ENCODE peak calls at places on chromosomes 12 and 14, in ten cellular contexts. D is GM23248; P is CD4-positive, alpha-beta T cell; C is SJCRH30; J is CD8-positive, alpha-beta memory T cell; R is body of pancreas; O is thoracic aorta; F is neural progenitor cell; G is neuronal stem cell; T is astrocyte. U is an unnamed sample.

GRCh38 chr14:95835331-95835730 is 41.3 kb upstream of the TUNAR start:
- DNase-seq in F (no peak), J (no peak), T (peak), P (no peak), C (no peak), D (no peak), G (no peak), O (no peak), R (no peak), U (no peak)

GRCh38 chr14:94673781-94674231 is 61.6 kb downstream of the SERPINA3 start:
- DNase-seq in J (no peak), O (no peak), G (no peak), D (no peak), T (peak), R (no peak), P (no peak), C (no peak), F (no peak), U (no peak)

GRCh38 chr14:76977793-76978730 is 50.4 kb downstream of the IRF2BPL start:
- DNase-seq in J (peak), R (no peak), P (peak), C (no peak), D (peak), T (peak), O (no peak), G (no peak), F (no peak), U (no peak)

GRCh38 chr14:74571901-74572828 is 39.9 kb downstream of the LTBP2 start:
- DNase-seq in R (no peak), J (no peak), C (peak), T (peak), G (no peak), O (no peak), D (peak), F (no peak), P (no peak), U (no peak)

GRCh38 chr12:5554711-5555110 is 122.8 kb downstream of the NTF3 start:
- DNase-seq in G (no peak), F (no peak), J (no peak), D (peak), O (no peak), P (no peak), C (no peak), T (peak), R (no peak), U (no peak)

GRCh38 chr12:94754653-94755052 is 104.3 kb upstream of the TMCC3 start:
- DNase-seq in J (no peak), D (peak), O (no peak), R (no peak), P (no peak), G (no peak), T (no peak), C (no peak), F (no peak), U (no peak)

GRCh38 chr14:100486025-100486828 is 101.0 kb downstream of the BEGAIN start:
- DNase-seq in P (peak), G (peak), R (peak), O (peak), J (peak), C (peak), F (peak), T (peak), D (peak), U (no peak)

GRCh38 chr12:46207644-46208043 is 61.2 kb downstream of the SLC38A1 start:
- DNase-seq in D (no peak), O (no peak), C (no peak), R (no peak), P (no peak), F (no peak), T (no peak), J (no peak), G (no peak), U (no peak)

GRCh38 chr12:130013771-130014484 is 110.1 kb upstream of the TMEM132D start:
- DNase-seq in C (peak), J (no peak), O (no peak), P (no peak), F (peak), R (peak), D (peak), T (no peak), G (peak), U (peak)

GRCh38 chr12:92224685-92225331 is 79.2 kb upstream of the BTG1 start:
- DNase-seq in P (no peak), C (no peak), D (peak), T (peak), J (no peak), R (no peak), O (no peak), F (no peak), G (no peak), U (no peak)

GRCh38 chr14:31405599-31406251 is 14.6 kb downstream of the HEATR5A start:
- DNase-seq in R (no peak), P (no peak), J (no peak), D (no peak), F (no peak), O (no peak), C (no peak), T (no peak), G (no peak), U (no peak)

GRCh38 chr12:96501139-96501741 is 11.9 kb downstream of the CFAP54 start:
- DNase-seq in O (no peak), G (no peak), T (peak), P (peak), R (no peak), D (peak), J (peak), F (no peak), C (peak), U (no peak)

GRCh38 chr14:53567236-53567785 is 389.3 kb downstream of the BMP4 start:
- DNase-seq in G (no peak), T (no peak), O (no peak), R (no peak), F (no peak), C (no peak), P (no peak), D (no peak), J (no peak), U (no peak)

GRCh38 chr14:88384653-88385205 is 728 bp upstream of the SPATA7 start:
- DNase-seq in T (no peak), C (peak), R (no peak), D (peak), F (peak), J (no peak), G (no peak), P (no peak), O (no peak), U (no peak)

GRCh38 chr14:102590667-102591099 is 1.8 kb upstream of the RCOR1 start:
- DNase-seq in T (peak), C (no peak), P (no peak), R (peak), O (no peak), G (no peak), D (peak), J (no peak), F (peak), U (no peak)

GRCh38 chr12:119486599-119487154 is 106.9 kb upstream of the TMEM233 start:
- DNase-seq in R (no peak), G (no peak), C (no peak), J (no peak), P (no peak), D (no peak), F (peak), T (no peak), O (no peak), U (no peak)

GRCh38 chr12:14211829-14212455 is 153.5 kb upstream of the ATF7IP start:
- DNase-seq in T (peak), C (no peak), D (no peak), J (no peak), G (peak), F (peak), R (no peak), P (no peak), O (no peak), U (no peak)

GRCh38 chr12:93139028-93139665 is 210.1 kb upstream of the EEA1 start:
- DNase-seq in P (no peak), R (no peak), O (no peak), G (no peak), F (no peak), C (no peak), T (no peak), J (no peak), D (no peak), U (no peak)

GRCh38 chr12:29148065-29148957 is 767 bp upstream of the FAR2 start:
- DNase-seq in T (no peak), C (peak), P (no peak), F (peak), J (no peak), O (no peak), D (peak), G (no peak), R (no peak), U (no peak)

GRCh38 chr12:71610036-71610795 is 53.4 kb downstream of the ZFC3H1 start:
- DNase-seq in R (no peak), C (no peak), P (no peak), D (no peak), G (no peak), T (no peak), J (no peak), O (no peak), F (no peak), U (no peak)

GRCh38 chr14:81301813-81302212 is 81.1 kb upstream of the GTF2A1 start:
- DNase-seq in F (no peak), P (no peak), C (no peak), D (no peak), O (no peak), J (no peak), G (no peak), R (no peak), T (no peak), U (no peak)

GRCh38 chr12:113158439-113159203 is 9.1 kb downstream of the CFAP73 start:
- DNase-seq in J (no peak), C (no peak), P (no peak), D (no peak), G (no peak), O (no peak), T (no peak), R (no peak), F (no peak), U (no peak)

GRCh38 chr14:78611031-78611430 is 440.9 kb downstream of the NRXN3 start:
- DNase-seq in F (no peak), C (no peak), D (no peak), T (no peak), O (no peak), J (no peak), R (no peak), G (no peak), P (no peak), U (no peak)

GRCh38 chr14:80605536-80605935 is 336.0 kb downstream of the CEP128 start:
- DNase-seq in P (no peak), R (no peak), O (no peak), C (no peak), D (no peak), J (no peak), T (peak), F (no peak), G (no peak), U (no peak)

GRCh38 chr12:27193854-27194544 is 50.1 kb upstream of the STK38L start:
- DNase-seq in O (peak), J (no peak), P (no peak), R (no peak), T (peak), G (no peak), C (peak), D (peak), F (no peak), U (no peak)

GRCh38 chr12:122894173-122895121 is 1.5 kb downstream of the VPS37B start:
- DNase-seq in P (no peak), J (peak), T (no peak), R (no peak), F (no peak), D (peak), C (peak), G (no peak), O (no peak), U (peak)

GRCh38 chr14:22848391-22849164 is 12.2 kb downstream of the MMP14 start:
- DNase-seq in T (peak), J (no peak), C (peak), D (peak), R (no peak), F (peak), P (no peak), G (no peak), O (peak), U (no peak)

GRCh38 chr12:46460682-46461215 is 88.2 kb upstream of the SLC38A2 start:
- DNase-seq in G (no peak), O (no peak), C (no peak), J (no peak), T (no peak), F (no peak), R (no peak), P (no peak), D (no peak), U (no peak)

GRCh38 chr12:132998742-132999141 is 12.6 kb downstream of the ZNF26 start:
- DNase-seq in J (no peak), T (no peak), R (no peak), C (no peak), O (no peak), P (no peak), D (no peak), G (no peak), F (no peak), U (no peak)

GRCh38 chr12:82627799-82628198 is 58.9 kb upstream of the TMTC2 start:
- DNase-seq in O (no peak), C (peak), D (peak), F (peak), T (peak), G (no peak), P (no peak), R (no peak), J (no peak), U (no peak)

GRCh38 chr12:34398366-34398705 is 376.0 kb downstream of the ALG10 start:
- DNase-seq in T (no peak), J (no peak), P (no peak), O (no peak), D (no peak), R (peak), C (no peak), F (no peak), G (no peak), U (no peak)

GRCh38 chr12:83985068-83985467 is 927.5 kb downstream of the SLC6A15 start:
- DNase-seq in P (no peak), J (no peak), C (no peak), G (no peak), R (no peak), F (no peak), D (no peak), O (no peak), T (no peak), U (no peak)

GRCh38 chr14:106039400-106039799 is 513.0 kb downstream of the TMEM121 start:
- DNase-seq in F (no peak), G (no peak), J (no peak), P (peak), T (no peak), D (no peak), C (peak), R (peak), O (no peak), U (no peak)

GRCh38 chr14:99415496-99416281 is 65.0 kb downstream of the SETD3 start:
- DNase-seq in C (peak), G (peak), T (peak), F (peak), R (peak), P (peak), D (peak), O (no peak), J (peak), U (no peak)

GRCh38 chr12:130958557-130959140 is 4.9 kb downstream of the ADGRD1 start:
- DNase-seq in G (no peak), R (no peak), F (peak), J (no peak), D (no peak), C (no peak), O (no peak), P (no peak), T (no peak), U (no peak)

GRCh38 chr12:122087431-122088180 is 9.1 kb downstream of the MLXIP start:
- DNase-seq in O (no peak), T (no peak), C (no peak), D (no peak), P (no peak), R (no peak), F (no peak), J (no peak), G (no peak), U (no peak)

GRCh38 chr12:19431407-19432308 is 7.6 kb upstream of the AEBP2 start:
- DNase-seq in F (no peak), P (no peak), R (no peak), J (no peak), D (peak), O (no peak), T (peak), G (no peak), C (peak), U (no peak)

GRCh38 chr12:47391566-47391965 is 311.8 kb upstream of the AMIGO2 start:
- DNase-seq in C (no peak), P (peak), J (peak), F (no peak), R (no peak), O (no peak), T (peak), D (no peak), G (no peak), U (no peak)

GRCh38 chr12:10940389-10940788 is 1.3 kb upstream of the TAS2R14 start:
- DNase-seq in J (no peak), P (no peak), G (no peak), F (no peak), T (peak), C (no peak), O (no peak), D (peak), R (no peak), U (no peak)

GRCh38 chr14:37563189-37563588 is 31.9 kb downstream of the FOXA1 start:
- DNase-seq in D (no peak), C (no peak), G (no peak), J (no peak), F (no peak), T (no peak), P (no peak), R (no peak), O (no peak), U (no peak)
- H3K27ac ChIP-seq in D (no peak), C (no peak), G (no peak), J (no peak), F (no peak), T (no peak), P (no peak), R (no peak), O (no peak), U (no peak)

GRCh38 chr14:55698051-55698450 is 118.0 kb downstream of the KTN1 start:
- DNase-seq in T (no peak), G (no peak), F (no peak), J (no peak), R (no peak), C (no peak), P (no peak), O (no peak), D (no peak), U (no peak)
- H3K27ac ChIP-seq in T (no peak), G (no peak), F (no peak), J (no peak), R (no peak), C (no peak), P (no peak), O (no peak), D (no peak), U (no peak)

DNA sequence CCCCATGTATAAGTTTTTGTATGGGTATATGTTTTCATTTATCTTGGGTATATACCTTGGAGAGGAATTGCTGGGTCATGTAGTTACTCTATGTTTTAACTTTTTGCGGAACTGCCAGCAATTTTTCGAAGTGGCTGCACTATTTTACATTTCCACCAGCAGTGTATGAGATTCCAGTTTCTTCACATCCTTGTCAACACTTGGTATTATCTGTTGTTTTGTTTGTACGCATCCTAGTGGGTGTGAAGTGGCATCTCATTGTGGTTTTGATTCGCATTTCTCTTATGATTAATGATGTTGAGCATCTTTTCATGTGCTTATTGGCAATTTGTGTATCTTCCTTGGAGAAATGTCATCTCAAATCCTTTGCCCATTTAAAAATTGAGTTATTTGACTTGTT is 6.9 kb downstream of the ANKRD13A start:
- DNase-seq in G (no peak), T (no peak), F (no peak), R (no peak), D (no peak), C (no peak), J (no peak), O (no peak), P (no peak), U (no peak)
- H3K27ac ChIP-seq in G (no peak), T (no peak), F (no peak), R (no peak), D (no peak), C (no peak), J (no peak), O (no peak), P (no peak), U (no peak)

DNA sequence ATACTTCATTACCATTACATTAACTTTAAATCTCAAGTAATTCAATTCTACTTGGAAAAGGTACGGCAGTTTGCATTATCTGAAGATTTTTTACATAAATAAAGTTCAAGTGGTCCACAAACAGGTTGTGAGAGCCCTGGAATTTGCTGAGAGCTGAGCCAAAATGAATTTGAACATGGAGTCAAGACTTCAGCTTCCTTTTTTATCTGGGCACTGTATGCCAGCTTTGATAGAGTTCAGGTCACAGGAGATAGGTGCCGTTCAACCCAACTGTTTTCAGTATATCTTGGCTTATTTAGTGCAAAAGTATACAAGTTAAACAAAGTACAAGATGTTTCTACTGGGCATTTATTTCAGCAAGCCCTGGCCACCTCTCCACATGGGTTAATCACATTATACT is 28.8 kb downstream of the HNRNPC start:
- DNase-seq in F (no peak), G (no peak), D (no peak), J (no peak), P (no peak), R (no peak), T (no peak), C (no peak), O (no peak), U (no peak)
- H3K27ac ChIP-seq in F (peak), G (no peak), D (no peak), J (no peak), P (no peak), R (no peak), T (no peak), C (no peak), O (no peak), U (no peak)

GRCh38 chr14:93132472-93133065 is 16.8 kb upstream of the ITPK1 start:
- DNase-seq in G (no peak), T (peak), O (no peak), F (peak), R (peak), J (peak), C (peak), P (no peak), D (peak), U (peak)

GRCh38 chr14:93126124-93126523 is 10.4 kb upstream of the ITPK1 start:
- DNase-seq in O (no peak), P (no peak), R (no peak), J (no peak), F (no peak), C (no peak), T (no peak), D (no peak), G (no peak), U (no peak)

GRCh38 chr14:93133476-93133875 is 17.8 kb upstream of the ITPK1 start:
- DNase-seq in C (no peak), G (no peak), F (no peak), D (peak), O (no peak), T (no peak), R (no peak), J (no peak), P (no peak), U (no peak)

DNA sequence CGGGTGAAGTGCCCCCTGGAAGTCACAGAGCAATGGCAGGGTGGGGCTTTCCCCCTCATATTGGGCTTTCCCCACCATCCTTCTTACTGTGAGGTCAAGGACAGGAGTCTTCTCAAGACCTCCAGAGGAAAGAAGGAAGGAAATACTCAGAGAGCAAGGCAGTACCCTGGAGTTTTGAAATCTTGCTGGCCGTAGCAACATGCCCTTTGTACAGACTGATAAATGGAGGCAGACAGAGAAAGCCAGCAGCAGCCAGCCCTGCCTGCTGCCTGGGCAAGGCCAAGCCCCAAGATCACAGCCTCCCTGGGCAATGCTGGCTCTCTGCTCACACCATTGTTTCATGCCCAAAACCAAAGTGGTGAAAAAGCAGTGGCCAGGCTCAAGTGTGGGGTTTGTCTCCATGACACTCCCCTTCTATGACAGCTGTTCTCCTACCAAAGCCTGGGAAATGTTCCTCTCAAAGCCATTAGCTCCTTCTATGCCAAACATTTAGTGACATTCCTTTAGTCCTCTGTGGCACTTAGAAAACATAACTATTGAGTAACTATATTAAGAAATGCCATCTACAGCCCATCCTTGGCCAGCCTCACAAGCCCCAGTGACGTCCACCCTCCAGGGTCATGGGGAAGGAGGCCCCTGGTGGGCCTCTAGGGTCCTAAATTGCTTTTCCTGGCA is 13.2 kb upstream of the ITPK1 start:
- DNase-seq in G (no peak), D (no peak), C (peak), F (no peak), R (no peak), P (no peak), T (no peak), O (no peak), J (no peak), U (no peak)
- H3K27ac ChIP-seq in G (no peak), D (no peak), C (no peak), F (no peak), R (no peak), P (no peak), T (no peak), O (no peak), J (no peak), U (no peak)

GRCh38 chr14:64195194-64195593 is 99.0 kb downstream of the ESR2 start:
- DNase-seq in P (no peak), C (no peak), D (no peak), G (no peak), F (no peak), T (no peak), R (no peak), O (no peak), J (no peak), U (no peak)
- H3K27ac ChIP-seq in P (peak), C (no peak), D (no peak), G (no peak), F (no peak), T (no peak), R (peak), O (no peak), J (no peak), U (no peak)

GRCh38 chr12:89384050-89384749 is 31.9 kb upstream of the DUSP6 start:
- DNase-seq in F (peak), R (peak), T (peak), D (peak), P (no peak), C (peak), O (no peak), J (no peak), G (no peak), U (no peak)
- H3K27ac ChIP-seq in F (no peak), R (peak), T (peak), D (peak), P (no peak), C (no peak), O (peak), J (no peak), G (no peak), U (no peak)

U was measured in substantia nigra.